ENCODE peak calls at places on chromosomes 12 and 14, in six cellular contexts. A is CD8-positive, alpha-beta T cell; H is fibroblast of pulmonary artery; U is bronchial epithelial cell; S is A549; P is astrocyte. K is an unnamed sample.

GRCh38 chr12:132766380-132767085 is 4.9 kb upstream of the ANKLE2 start:
- DNase-seq in H (peak), S (no peak), P (peak), A (no peak), U (peak), K (peak)

GRCh38 chr12:123398918-123399617 is 15.1 kb downstream of the KMT5A start:
- DNase-seq in S (no peak), P (no peak), U (no peak), A (no peak), H (no peak), K (peak)

GRCh38 chr12:81992461-81992860 is 233.3 kb upstream of the PPFIA2 start:
- DNase-seq in A (no peak), S (peak), P (no peak), U (peak), H (no peak), K (peak)

GRCh38 chr12:126069549-126070165 is 1004.4 kb downstream of the AACS start:
- DNase-seq in A (no peak), U (peak), H (peak), S (peak), P (peak), K (peak)

GRCh38 chr14:55665067-55665700 is 85.2 kb downstream of the KTN1 start:
- DNase-seq in A (no peak), P (peak), U (no peak), H (no peak), S (no peak), K (no peak)

GRCh38 chr12:123398177-123398916 is 14.4 kb downstream of the KMT5A start:
- DNase-seq in S (no peak), U (no peak), H (peak), A (no peak), P (peak), K (peak)

GRCh38 chr14:65783576-65783975 is 371.0 kb downstream of the FUT8 start:
- DNase-seq in P (peak), U (peak), H (no peak), S (no peak), A (no peak), K (no peak)

GRCh38 chr12:115002434-115002833 is 318.5 kb upstream of the TBX3 start:
- DNase-seq in S (no peak), U (no peak), A (no peak), P (no peak), H (no peak), K (no peak)

GRCh38 chr12:122852336-122853275 is 17.3 kb downstream of the HIP1R start:
- DNase-seq in P (no peak), A (no peak), S (no peak), H (peak), U (no peak), K (peak)

GRCh38 chr12:45612044-45612794 is 117.3 kb upstream of the ARID2 start:
- DNase-seq in S (no peak), P (peak), H (peak), A (no peak), U (peak), K (peak)

GRCh38 chr12:46124132-46124847 is 133.9 kb upstream of the SCAF11 start:
- DNase-seq in H (no peak), A (no peak), U (no peak), S (peak), P (no peak), K (peak)

GRCh38 chr12:113903381-113903863 is 62.7 kb downstream of the RBM19 start:
- DNase-seq in H (peak), P (peak), S (no peak), U (no peak), A (no peak), K (peak)

GRCh38 chr14:68894802-68895201 is 84.3 kb downstream of the ACTN1 start:
- DNase-seq in P (peak), U (peak), H (peak), A (no peak), S (no peak), K (peak)

GRCh38 chr14:76257842-76258397 is 106.2 kb downstream of the GPATCH2L start:
- DNase-seq in U (no peak), S (no peak), P (no peak), H (no peak), A (no peak), K (no peak)

GRCh38 chr14:91732859-91733477 is 1.1 kb upstream of the CATSPERB start:
- DNase-seq in P (no peak), H (no peak), U (peak), A (no peak), S (peak), K (no peak)

GRCh38 chr12:109446-109845 is 42.9 kb downstream of the IQSEC3 start:
- DNase-seq in S (no peak), H (no peak), P (no peak), A (no peak), U (no peak), K (no peak)

GRCh38 chr12:48003226-48004038 is 844 bp downstream of the COL2A1 start:
- DNase-seq in P (no peak), U (no peak), S (peak), A (no peak), H (no peak), K (no peak)

GRCh38 chr12:121773011-121773777 is 20.3 kb downstream of the RHOF start:
- DNase-seq in P (peak), S (peak), U (peak), H (peak), A (peak), K (peak)

GRCh38 chr14:31257244-31257553 is 49.6 kb upstream of the HECTD1 start:
- DNase-seq in P (no peak), H (no peak), S (no peak), A (no peak), U (no peak), K (no peak)

GRCh38 chr14:103488960-103489359 is 33.7 kb downstream of the CKB start:
- DNase-seq in S (no peak), H (peak), P (peak), A (no peak), U (no peak), K (peak)

GRCh38 chr14:59688224-59689170 is 111.9 kb upstream of the CCDC175 start:
- DNase-seq in A (peak), H (peak), S (peak), P (peak), U (peak), K (peak)
- TF ChIP-seq CTCF in A (peak), H (peak), S (peak), P (peak), U (peak), K (peak)

GRCh38 chr12:49672351-49673181 is 34.6 kb downstream of the FMNL3 start:
- DNase-seq in A (no peak), H (no peak), P (no peak), U (no peak), S (no peak), K (no peak)
- H3K4me3 ChIP-seq in A (no peak), H (no peak), P (no peak), U (no peak), S (no peak), K (no peak)

DNA sequence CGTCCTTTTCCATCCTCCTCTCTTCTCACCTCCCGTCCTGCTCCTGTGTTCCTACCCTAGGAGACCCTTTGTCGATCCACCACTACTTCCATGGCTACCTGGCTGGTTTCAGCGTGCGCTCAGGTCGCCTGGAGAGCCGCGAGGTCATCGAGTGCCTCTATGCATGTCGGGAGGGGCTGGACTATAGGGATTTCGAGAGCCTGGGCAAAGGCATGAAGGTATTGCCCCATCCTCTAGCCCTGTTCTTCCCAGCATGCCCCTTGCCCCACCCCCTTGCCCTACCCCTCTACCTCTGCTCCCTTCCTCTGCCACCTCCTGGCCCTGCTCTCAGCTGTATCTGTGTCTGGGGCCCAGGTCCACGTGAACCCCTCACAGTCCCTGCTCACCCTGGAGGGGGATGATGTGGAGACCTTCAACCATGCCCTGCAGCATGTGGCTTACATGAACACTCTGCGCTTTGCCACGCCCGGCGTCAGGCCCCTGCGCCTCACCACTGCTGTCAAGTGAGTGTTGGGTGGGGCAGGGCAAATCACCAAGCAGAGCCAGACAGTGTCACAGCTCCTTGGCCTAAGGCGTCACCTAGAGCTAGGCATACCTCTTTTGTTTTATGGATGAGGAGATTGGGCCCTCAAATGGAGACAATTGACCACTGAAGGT is 12.8 kb downstream of the CLSTN3 start:
- DNase-seq in A (no peak), P (no peak), U (no peak), H (no peak), S (no peak), K (no peak)
- TF ChIP-seq CTCF in A (no peak), P (no peak), U (no peak), H (no peak), S (no peak), K (no peak)

GRCh38 chr14:105855893-105856675 is 329.7 kb downstream of the TMEM121 start:
- DNase-seq in U (no peak), H (no peak), A (no peak), P (no peak), S (no peak), K (no peak)
- H3K4me3 ChIP-seq in U (no peak), H (no peak), A (no peak), P (no peak), S (no peak), K (no peak)

GRCh38 chr12:127712561-127712960 is 554.4 kb upstream of the TMEM132C start:
- DNase-seq in S (no peak), U (no peak), H (no peak), A (no peak), P (no peak), K (no peak)

GRCh38 chr12:127716181-127716580 is 550.8 kb upstream of the TMEM132C start:
- DNase-seq in U (no peak), P (no peak), H (no peak), S (no peak), A (no peak), K (no peak)

DNA sequence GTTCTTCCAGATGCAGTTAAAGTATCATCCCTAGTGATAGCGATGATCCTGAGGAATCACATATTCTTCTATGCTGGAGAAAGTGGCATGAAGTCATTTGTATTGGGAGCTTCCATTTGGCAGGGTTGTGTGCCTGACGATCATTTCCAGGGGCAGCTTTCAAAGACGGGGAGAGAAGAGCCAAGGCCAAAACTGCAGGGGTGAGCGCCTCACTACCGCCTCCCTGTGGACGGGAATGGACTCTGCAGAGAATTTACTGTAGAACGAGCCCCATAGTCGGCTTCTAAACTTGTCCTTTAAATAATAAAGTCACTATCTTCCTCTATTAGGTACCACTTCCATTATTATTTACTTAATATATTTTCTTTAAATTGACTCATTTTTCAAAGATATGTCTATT is 555.9 kb upstream of the TMEM132C start:
- DNase-seq in S (no peak), U (no peak), P (no peak), A (no peak), H (no peak), K (no peak)
- TF ChIP-seq CTCF in S (no peak), U (no peak), P (peak), A (no peak), H (no peak), K (no peak)

DNA sequence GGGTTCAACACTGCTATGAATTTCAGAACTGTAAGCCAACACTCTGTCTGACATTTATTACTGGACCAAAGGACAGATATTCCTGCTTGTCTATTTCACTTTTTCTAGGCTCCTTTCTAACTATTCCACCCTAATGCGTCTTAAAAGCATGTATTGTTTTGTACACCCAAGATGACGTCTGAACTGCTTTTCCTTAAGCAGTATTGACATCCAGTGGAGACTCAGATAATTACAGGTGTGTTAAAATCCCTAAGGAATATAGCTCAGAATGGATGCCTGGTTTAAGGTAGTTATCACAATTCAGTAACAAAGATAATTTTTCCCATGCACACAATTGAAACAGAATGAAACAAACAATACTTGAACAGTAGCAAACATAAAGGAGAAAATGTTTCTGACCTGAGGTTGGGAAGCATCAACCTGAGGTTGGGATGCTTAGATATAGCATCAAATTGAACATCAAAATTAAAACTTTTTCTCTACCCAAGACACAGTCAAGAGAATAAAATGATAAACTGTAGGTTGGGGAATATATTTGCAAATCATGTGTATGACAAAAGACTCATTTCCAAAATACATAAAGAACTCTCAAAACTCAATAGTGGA is 93.7 kb upstream of the PTPRR start:
- DNase-seq in H (peak), P (peak), S (peak), U (peak), A (no peak), K (peak)
- H3K4me3 ChIP-seq in H (no peak), P (no peak), S (no peak), U (no peak), A (no peak), K (no peak)

GRCh38 chr14:52923902-52924575 is 26.8 kb downstream of the FERMT2 start:
- DNase-seq in P (no peak), A (no peak), S (peak), H (no peak), U (no peak), K (no peak)
- TF ChIP-seq CTCF in P (no peak), A (no peak), S (peak), H (no peak), U (peak), K (no peak)

K was measured in cardiac fibroblast.